ENCODE peak calls at places on chromosomes 7 and 10, in five cellular contexts. P is kidney epithelial cell, L is foreskin fibroblast, W is epithelial cell of proximal tubule, U is astrocyte of the spinal cord. Q is an unnamed sample.

GRCh38 chr7:41298343-41298875 is 404.5 kb downstream of the INHBA start:
- DNase-seq in P (no peak), U (no peak), W (peak), L (peak), Q (no peak)

GRCh38 chr7:96973986-96974385 is 31.4 kb upstream of the DLX6 start:
- DNase-seq in W (no peak), L (no peak), P (no peak), U (peak), Q (no peak)

GRCh38 chr7:41969713-41970112 is 266.8 kb upstream of the INHBA start:
- DNase-seq in L (peak), W (no peak), P (no peak), U (no peak), Q (no peak)

GRCh38 chr7:45181286-45181960 is 23.8 kb downstream of the RAMP3 start:
- DNase-seq in L (no peak), P (no peak), W (no peak), U (no peak), Q (no peak)

GRCh38 chr10:120262857-120263547 is 194.0 kb upstream of the PLPP4 start:
- DNase-seq in U (peak), P (peak), W (peak), L (no peak), Q (no peak)

GRCh38 chr10:56547163-56547562 is 186.1 kb upstream of the ZWINT start:
- DNase-seq in U (no peak), P (no peak), L (no peak), W (no peak), Q (no peak)

GRCh38 chr7:126411821-126412383 is 840.8 kb downstream of the GRM8 start:
- DNase-seq in L (no peak), W (no peak), P (no peak), U (no peak), Q (no peak)

GRCh38 chr10:1122349-1122748 is 66.2 kb downstream of the WDR37 start:
- DNase-seq in L (no peak), P (no peak), W (no peak), U (no peak), Q (no peak)

GRCh38 chr10:122878799-122879338 is 512 bp downstream of the FAM24B start:
- DNase-seq in U (no peak), W (no peak), P (no peak), L (peak), Q (peak)

GRCh38 chr7:20798081-20798693 is 11.5 kb upstream of the SP8 start:
- DNase-seq in U (no peak), L (peak), P (no peak), W (no peak), Q (peak)

GRCh38 chr7:44093102-44093641 is 10.8 kb upstream of the POLM start:
- DNase-seq in W (no peak), L (no peak), U (no peak), P (no peak), Q (no peak)

GRCh38 chr10:26730548-26730947 is 33.0 kb downstream of the PDSS1 start:
- DNase-seq in U (no peak), W (no peak), P (no peak), L (no peak), Q (no peak)

GRCh38 chr7:157886711-157887110 is 549.9 kb downstream of the DNAJB6 start:
- DNase-seq in W (no peak), P (no peak), L (no peak), U (no peak), Q (no peak)

GRCh38 chr10:61750943-61751471 is 88.3 kb downstream of the CABCOCO1 start:
- DNase-seq in W (peak), P (no peak), U (peak), L (peak), Q (peak)

GRCh38 chr10:17200885-17201164 is 647 bp downstream of the TRDMT1 start:
- DNase-seq in P (no peak), U (peak), W (no peak), L (peak), Q (peak)

GRCh38 chr10:62811159-62811875 is 4.8 kb downstream of the EGR2 start:
- DNase-seq in L (no peak), U (no peak), P (no peak), W (no peak), Q (peak)

GRCh38 chr10:44878704-44879530 is 32.2 kb upstream of the TMEM72 start:
- DNase-seq in U (peak), W (peak), L (peak), P (peak), Q (peak)

GRCh38 chr10:17428616-17429097 is 25.7 kb downstream of the ST8SIA6 start:
- DNase-seq in P (no peak), L (no peak), W (no peak), U (no peak), Q (no peak)

GRCh38 chr10:64648915-64649314 is 1127.7 kb downstream of the REEP3 start:
- DNase-seq in W (no peak), P (no peak), L (no peak), U (no peak), Q (no peak)

GRCh38 chr10:79159141-79159619 is 90.4 kb downstream of the ZMIZ1 start:
- DNase-seq in U (peak), L (peak), P (no peak), W (no peak), Q (no peak)

GRCh38 chr10:124742418-124743187 is 1.6 kb downstream of the FAM53B start:
- DNase-seq in U (no peak), W (no peak), P (no peak), L (peak), Q (no peak)

GRCh38 chr7:126436213-126436868 is 816.4 kb downstream of the GRM8 start:
- DNase-seq in W (no peak), U (no peak), P (no peak), L (no peak), Q (no peak)

GRCh38 chr7:99137418-99138180 is 6.3 kb downstream of the SMURF1 start:
- DNase-seq in L (peak), U (peak), W (peak), P (peak), Q (no peak)

GRCh38 chr7:155951554-155952158 is 139.4 kb upstream of the SHH start:
- DNase-seq in W (peak), U (peak), L (peak), P (peak), Q (no peak)

GRCh38 chr7:22425361-22425760 is 68.4 kb upstream of the RAPGEF5 start:
- DNase-seq in L (no peak), P (no peak), W (no peak), U (no peak), Q (no peak)

GRCh38 chr7:82778021-82778420 is 334.4 kb upstream of the CACNA2D1 start:
- DNase-seq in L (peak), W (no peak), U (peak), P (no peak), Q (no peak)

GRCh38 chr7:5776894-5777645 is 4.4 kb downstream of the RNF216 start:
- DNase-seq in W (no peak), L (no peak), P (no peak), U (no peak), Q (no peak)

GRCh38 chr10:132701099-132701845 is 84.7 kb downstream of the NKX6-2 start:
- DNase-seq in W (no peak), P (no peak), L (no peak), U (no peak), Q (no peak)

GRCh38 chr7:130994378-130995115 is 260.5 kb upstream of the KLF14 start:
- DNase-seq in P (no peak), L (no peak), W (no peak), U (no peak), Q (no peak)

GRCh38 chr10:69801434-69802315 is at the start of gene COL13A1:
- DNase-seq in L (peak), W (no peak), P (no peak), U (peak), Q (peak)

GRCh38 chr10:49749556-49750491 is 12.3 kb downstream of the OGDHL start:
- DNase-seq in W (no peak), P (no peak), U (no peak), L (no peak), Q (no peak)

GRCh38 chr7:41448104-41448503 is 254.8 kb downstream of the INHBA start:
- DNase-seq in P (no peak), L (peak), W (no peak), U (no peak), Q (no peak)

GRCh38 chr10:86301971-86302370 is 64.6 kb downstream of the GRID1 start:
- DNase-seq in P (no peak), W (no peak), U (no peak), L (no peak), Q (no peak)

GRCh38 chr7:45219130-45219529 is 61.5 kb downstream of the RAMP3 start:
- DNase-seq in U (no peak), P (no peak), W (no peak), L (no peak), Q (no peak)

GRCh38 chr7:134899729-134900128 is 86.6 kb upstream of the AGBL3 start:
- DNase-seq in U (peak), L (peak), W (no peak), P (peak), Q (no peak)

GRCh38 chr10:131789516-131789915 is 111.3 kb upstream of the PPP2R2D start:
- DNase-seq in L (no peak), W (no peak), P (no peak), U (no peak), Q (no peak)

GRCh38 chr7:1667566-1668485 is 2.3 kb upstream of the ELFN1 start:
- DNase-seq in P (no peak), L (no peak), U (no peak), W (no peak), Q (no peak)

GRCh38 chr7:47539398-47540052 is 42.4 kb downstream of the TNS3 start:
- DNase-seq in W (peak), L (peak), P (peak), U (peak), Q (no peak)

GRCh38 chr7:112207106-112207592 is 654 bp downstream of the ZNF277 start:
- DNase-seq in U (no peak), W (no peak), L (peak), P (no peak), Q (peak)

GRCh38 chr7:8282871-8283270 is 20.9 kb upstream of the ICA1 start:
- DNase-seq in P (no peak), U (no peak), W (no peak), L (no peak), Q (no peak)

GRCh38 chr7:8282162-8282561 is 20.2 kb upstream of the ICA1 start:
- DNase-seq in L (no peak), W (no peak), P (no peak), U (no peak), Q (no peak)

GRCh38 chr7:8274589-8274988 is 12.6 kb upstream of the ICA1 start:
- DNase-seq in U (no peak), P (no peak), L (no peak), W (no peak), Q (no peak)

GRCh38 chr7:8278183-8278582 is 16.2 kb upstream of the ICA1 start:
- DNase-seq in W (no peak), P (no peak), L (no peak), U (no peak), Q (no peak)

GRCh38 chr7:8277394-8277982 is 15.5 kb upstream of the ICA1 start:
- DNase-seq in W (no peak), L (no peak), P (no peak), U (no peak), Q (peak)
- TF ChIP-seq CTCF in W (peak), L (no peak), P (no peak), U (no peak), Q (peak)

DNA sequence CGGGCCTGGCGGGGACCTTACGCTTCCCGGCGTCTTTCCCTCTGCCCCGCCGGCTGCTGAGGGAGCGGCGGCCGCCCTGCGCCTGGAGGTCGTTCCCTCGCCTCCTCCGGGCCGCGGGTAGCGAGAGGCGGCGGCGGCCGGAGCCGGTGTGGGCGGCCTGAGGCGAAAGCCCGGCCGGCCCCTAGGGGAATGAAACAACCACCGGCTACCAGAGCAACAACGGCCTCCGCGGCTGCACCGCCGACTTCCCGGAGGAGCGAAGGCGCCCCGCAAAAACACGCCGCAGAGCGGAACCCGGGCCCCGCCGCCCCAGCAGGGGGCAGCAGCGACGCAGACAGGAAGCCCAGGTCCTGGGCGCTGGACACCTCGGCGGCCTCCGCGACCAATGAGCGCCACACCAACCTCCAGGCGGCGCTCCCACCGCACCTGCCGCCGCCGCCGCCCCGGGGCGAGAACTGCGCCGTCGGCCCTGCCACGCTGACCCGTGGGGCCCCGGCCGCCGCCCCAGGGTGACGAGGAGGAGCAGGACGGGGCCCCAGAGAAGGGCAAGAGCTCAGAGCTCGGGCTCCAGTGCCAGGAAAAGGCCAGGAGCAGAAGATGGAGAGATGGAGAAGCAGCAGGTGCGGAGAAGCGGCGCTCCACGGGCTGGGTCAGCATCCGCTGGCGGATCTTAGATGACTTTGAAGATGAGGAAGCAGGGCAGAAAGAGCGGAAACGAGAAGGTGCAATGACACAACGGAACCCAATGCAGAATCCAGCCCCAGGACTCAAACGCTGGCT is 10.4 kb upstream of the ACSM6 start:
- DNase-seq in W (peak), U (peak), L (peak), P (peak), Q (peak)
- TF ChIP-seq CTCF in W (peak), U (peak), L (peak), P (peak), Q (peak)

DNA sequence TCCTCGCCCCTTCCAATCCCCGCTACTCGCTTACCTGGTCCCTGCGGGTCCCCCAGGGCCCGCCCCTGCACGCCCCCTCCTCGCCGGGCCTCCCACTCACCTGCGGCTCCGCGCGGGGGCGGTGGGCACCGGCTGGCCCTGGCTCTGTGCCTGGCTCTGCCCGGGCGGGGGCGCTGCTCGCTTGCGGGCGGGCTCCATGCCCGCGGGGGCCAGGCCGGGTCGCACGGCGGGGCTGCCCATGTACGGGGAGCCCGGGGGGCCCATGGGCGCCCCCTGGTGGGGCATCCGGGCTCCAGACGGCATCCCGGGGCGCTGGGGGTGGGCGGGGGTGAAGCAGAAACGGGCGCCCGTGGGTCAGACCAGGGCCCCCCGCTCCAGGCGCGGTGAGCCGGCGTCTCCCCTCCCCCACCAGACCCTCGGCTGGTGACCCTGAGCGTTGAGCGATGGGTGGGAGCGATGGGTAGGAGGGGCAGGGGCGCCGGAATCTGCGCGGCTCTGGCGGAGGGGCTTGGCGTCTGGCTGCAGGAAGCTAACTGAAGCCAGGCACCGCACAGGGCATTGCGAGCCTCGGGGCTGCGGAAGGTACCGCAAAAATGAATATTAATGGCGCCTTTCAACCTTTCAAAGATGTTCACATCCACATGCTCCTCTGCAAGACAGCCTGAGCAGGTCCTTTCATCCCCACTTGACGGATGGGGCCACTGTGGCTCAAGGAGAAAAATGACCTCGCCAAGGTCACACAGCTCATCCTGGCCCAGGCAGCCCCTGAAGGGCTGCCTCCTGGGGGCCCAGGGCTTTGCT is 2.9 kb downstream of the SMARCD3 start:
- DNase-seq in L (peak), P (no peak), W (no peak), U (no peak), Q (peak)
- TF ChIP-seq CTCF in L (peak), P (peak), W (peak), U (peak), Q (peak)

DNA sequence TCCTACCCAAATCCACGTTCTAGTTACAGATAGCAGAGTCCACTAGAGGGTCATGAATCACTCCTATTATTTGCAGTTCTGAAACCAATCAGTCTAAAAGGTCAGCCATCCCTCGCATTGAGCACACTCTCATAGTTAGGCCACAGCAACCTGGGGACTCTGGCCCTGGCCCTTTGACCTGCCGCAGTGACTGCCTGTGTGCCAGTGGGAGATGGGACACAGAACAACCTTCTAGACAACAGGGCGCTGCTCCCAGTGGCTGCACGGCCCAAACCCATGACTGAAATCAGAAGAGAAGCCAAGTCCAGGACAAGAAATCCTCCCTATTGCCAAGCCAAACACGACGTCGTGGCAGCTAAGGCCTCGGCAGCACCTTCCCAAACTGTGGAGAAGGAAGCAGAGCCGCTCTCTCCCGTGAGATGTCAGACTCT is 158.5 kb downstream of the HERPUD2 start:
- DNase-seq in L (no peak), U (no peak), P (no peak), W (no peak), Q (no peak)
- TF ChIP-seq CTCF in L (no peak), U (no peak), P (no peak), W (no peak), Q (no peak)

GRCh38 chr10:34145751-34146150 is 669.3 kb downstream of the PARD3 start:
- DNase-seq in L (peak), P (no peak), W (no peak), U (peak), Q (no peak)
- TF ChIP-seq CTCF in L (no peak), P (no peak), W (no peak), U (no peak), Q (no peak)

GRCh38 chr10:88318803-88319202 is 264.3 kb downstream of the RNLS start:
- DNase-seq in L (no peak), U (no peak), W (no peak), P (no peak), Q (no peak)
- TF ChIP-seq CTCF in L (no peak), U (peak), W (peak), P (peak), Q (peak)